ENCODE peak calls at places on chromosomes 16 and 17, in four cellular contexts. L is adrenal gland, Y is cardiac muscle cell, O is neural crest cell. X is an unnamed sample.

GRCh38 chr17:34291721-34292348 is 6.3 kb downstream of the CCL11 start:
- DNase-seq in L (no peak), Y (no peak), O (no peak), X (no peak)

GRCh38 chr16:77564791-77565390 is 130.1 kb upstream of the ADAMTS18 start:
- DNase-seq in L (no peak), Y (no peak), O (no peak), X (no peak)

GRCh38 chr17:49610883-49611584 is 35.4 kb downstream of the NXPH3 start:
- DNase-seq in L (no peak), Y (no peak), O (no peak), X (no peak)

GRCh38 chr17:56648341-56648740 is 54.8 kb downstream of the NOG start:
- DNase-seq in L (no peak), Y (no peak), O (no peak), X (no peak)

GRCh38 chr16:76194621-76195015 is 82.6 kb upstream of the CNTNAP4 start:
- DNase-seq in L (peak; percentile 45), Y (no peak), O (no peak), X (no peak)

GRCh38 chr16:75074415-75074793 is 42.2 kb downstream of the LDHD start:
- DNase-seq in L (no peak), Y (no peak), O (no peak), X (no peak)

GRCh38 chr17:80443916-80444708 is 29.1 kb downstream of the ENDOV start:
- DNase-seq in L (no peak), Y (no peak), O (no peak), X (no peak)

GRCh38 chr17:9242497-9242881 is 221.2 kb downstream of the NTN1 start:
- DNase-seq in L (no peak), Y (no peak), O (no peak), X (no peak)

GRCh38 chr16:72637306-72637705 is 410.6 kb downstream of the ZFHX3 start:
- DNase-seq in L (no peak), Y (no peak), O (no peak), X (no peak)

GRCh38 chr17:50022463-50023130 is 27.6 kb upstream of the DLX3 start:
- DNase-seq in L (no peak), Y (no peak), O (no peak), X (no peak)

GRCh38 chr16:75733305-75734141 is 7.2 kb upstream of the CPHXL start:
- DNase-seq in L (no peak), Y (no peak), O (no peak), X (no peak)

GRCh38 chr17:41695134-41695661 is 6.5 kb downstream of the EIF1 start:
- DNase-seq in L (no peak), Y (no peak), O (no peak), X (no peak)

GRCh38 chr17:58932956-58933355 is 173.7 kb downstream of the TRIM37 start:
- DNase-seq in L (no peak), Y (no peak), O (no peak), X (no peak)

GRCh38 chr17:79792984-79793923 is 3.6 kb downstream of the CBX8 start:
- DNase-seq in L (no peak), Y (no peak), O (no peak), X (no peak)

GRCh38 chr17:20613905-20614304 is 34.4 kb downstream of the CDRT15L2 start:
- DNase-seq in L (no peak), Y (no peak), O (no peak), X (no peak)

GRCh38 chr17:20612635-20613034 is 33.1 kb downstream of the CDRT15L2 start:
- DNase-seq in L (no peak), Y (no peak), O (no peak), X (no peak)

GRCh38 chr17:20613248-20613647 is 33.7 kb downstream of the CDRT15L2 start:
- DNase-seq in L (no peak), Y (no peak), O (no peak), X (no peak)

DNA sequence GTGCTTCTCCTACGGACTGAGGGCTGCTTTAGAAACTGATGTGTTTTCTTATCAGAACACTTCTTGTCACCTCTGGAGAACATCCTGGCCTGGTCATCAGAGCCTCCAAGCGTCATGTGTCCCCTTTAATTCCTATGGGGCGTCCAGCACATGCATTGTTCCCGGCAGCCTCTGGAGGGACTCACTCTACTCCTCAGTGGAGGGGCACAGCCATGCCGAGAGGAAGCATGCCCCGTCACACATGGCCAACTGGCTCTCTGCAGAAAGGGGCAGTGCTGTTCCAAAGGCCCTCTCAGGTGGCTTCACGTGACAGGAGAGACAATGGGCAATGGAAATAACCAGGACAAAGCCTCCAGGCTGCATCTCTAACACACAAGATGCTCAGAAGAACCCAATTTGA is 31.8 kb downstream of the CDRT15L2 start:
- DNase-seq in L (no peak), Y (no peak), O (no peak), X (no peak)
- TF ChIP-seq CTCF in L (no peak), Y (no peak), O (no peak), X (no peak)

GRCh38 chr16:4215106-4215505 is 26.8 kb downstream of the SRL start:
- DNase-seq in L (peak; percentile 39), Y (no peak), O (no peak), X (no peak)

GRCh38 chr16:4213721-4214120 is 28.2 kb downstream of the SRL start:
- DNase-seq in L (no peak), Y (no peak), O (no peak), X (no peak)

GRCh38 chr16:4212934-4213296 is 29.0 kb downstream of the SRL start:
- DNase-seq in L (no peak), Y (no peak), O (no peak), X (no peak)

GRCh38 chr16:4212207-4212933 is 29.5 kb downstream of the SRL start:
- DNase-seq in L (no peak), Y (no peak), O (no peak), X (no peak)

GRCh38 chr16:4214215-4214621 is 27.7 kb downstream of the SRL start:
- DNase-seq in L (peak; percentile 75), Y (no peak), O (no peak), X (no peak)
- TF ChIP-seq CTCF in L (no peak), Y (no peak), O (no peak), X (no peak)

GRCh38 chr17:17496189-17497064 is at the start of gene RASD1:
- DNase-seq in L (peak; percentile 92), Y (peak; percentile 93), O (peak; percentile 77), X (peak; percentile 79)
- TF ChIP-seq CTCF in L (peak; percentile 99), Y (peak; percentile 63), O (peak; percentile 94), X (peak; percentile 99)

DNA sequence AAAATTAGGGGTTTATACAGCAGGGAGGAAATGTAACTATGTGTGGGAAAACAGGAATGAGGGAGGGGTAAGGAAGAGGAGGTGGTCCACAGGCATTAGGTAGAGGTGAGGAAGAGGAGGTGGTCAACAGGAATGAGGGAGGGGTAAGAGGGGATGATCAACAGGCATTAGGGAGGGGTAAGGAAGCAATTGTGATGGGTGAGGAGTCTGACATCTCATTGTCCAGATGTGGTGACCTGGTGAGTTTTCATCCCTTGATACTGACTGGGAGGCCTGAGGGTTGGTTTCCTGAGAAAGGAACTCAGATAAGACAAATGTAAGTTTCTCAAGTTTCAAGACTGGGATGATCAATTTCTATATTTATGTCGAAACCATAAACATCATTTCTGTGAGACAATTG is 206.2 kb upstream of the C16orf82 start:
- DNase-seq in L (no peak), Y (no peak), O (no peak), X (no peak)
- TF ChIP-seq CTCF in L (no peak), Y (no peak), O (no peak), X (no peak)

X was measured in progenitor cell of endocrine pancreas.